ENCODE peak calls at places on chromosome 22, in six cellular contexts. One of them, this sample, is unnamed.

GRCh38 chr22:40004836-40005235 is 10.1 kb downstream of the FAM83F start:
- DNase-seq in vagina: no peak
- DNase-seq in HCT116: no peak
- DNase-seq in K562: no peak
- DNase-seq in stomach: no peak
- DNase-seq in transverse colon: no peak
- DNase-seq in this sample: no peak

GRCh38 chr22:44648821-44649566 is 53.0 kb upstream of the PRR5 start:
- DNase-seq in stomach: no peak
- DNase-seq in transverse colon: peak; percentile 31
- DNase-seq in HCT116: no peak
- DNase-seq in K562: no peak
- DNase-seq in vagina: no peak
- DNase-seq in this sample: peak; percentile 88

GRCh38 chr22:31625661-31626426 is 36.2 kb downstream of the PISD start:
- DNase-seq in transverse colon: peak; percentile 33
- DNase-seq in K562: peak; percentile 59
- DNase-seq in vagina: no peak
- DNase-seq in HCT116: no peak
- DNase-seq in stomach: peak; percentile 62
- DNase-seq in this sample: no peak

GRCh38 chr22:20787223-20787622 is 13.3 kb downstream of the SERPIND1 start:
- DNase-seq in HCT116: no peak
- DNase-seq in vagina: no peak
- DNase-seq in K562: no peak
- DNase-seq in stomach: no peak
- DNase-seq in transverse colon: no peak
- DNase-seq in this sample: no peak

GRCh38 chr22:31692186-31692886 is 30.3 kb upstream of the PISD start:
- DNase-seq in HCT116: no peak
- DNase-seq in transverse colon: no peak
- DNase-seq in vagina: no peak
- DNase-seq in K562: no peak
- DNase-seq in stomach: no peak
- DNase-seq in this sample: no peak

GRCh38 chr22:23243006-23243573 is 62.8 kb downstream of the BCR start:
- DNase-seq in HCT116: no peak
- DNase-seq in K562: peak; percentile 64
- DNase-seq in vagina: no peak
- DNase-seq in transverse colon: no peak
- DNase-seq in stomach: no peak
- DNase-seq in this sample: no peak

GRCh38 chr22:44578115-44578457 is 80.1 kb upstream of the RTL6 start:
- DNase-seq in HCT116: no peak
- DNase-seq in K562: no peak
- DNase-seq in vagina: peak; percentile 25
- DNase-seq in stomach: no peak
- DNase-seq in transverse colon: no peak
- DNase-seq in this sample: no peak

GRCh38 chr22:35642305-35642741 is 5.9 kb upstream of the APOL6 start:
- DNase-seq in transverse colon: peak; percentile 43
- DNase-seq in K562: no peak
- DNase-seq in stomach: no peak
- DNase-seq in vagina: no peak
- DNase-seq in HCT116: no peak
- DNase-seq in this sample: no peak

GRCh38 chr22:50621491-50621880 is 6.5 kb downstream of the ARSA start:
- DNase-seq in HCT116: no peak
- DNase-seq in stomach: no peak
- DNase-seq in K562: no peak
- DNase-seq in transverse colon: peak; percentile 44
- DNase-seq in vagina: peak; percentile 80
- DNase-seq in this sample: no peak

GRCh38 chr22:29536411-29536810 is 17.1 kb downstream of the THOC5 start:
- DNase-seq in vagina: no peak
- DNase-seq in stomach: no peak
- DNase-seq in K562: no peak
- DNase-seq in HCT116: no peak
- DNase-seq in transverse colon: no peak
- DNase-seq in this sample: no peak

GRCh38 chr22:48316876-48317250 is 1510.8 kb downstream of the BRD1 start:
- DNase-seq in HCT116: no peak
- DNase-seq in transverse colon: no peak
- DNase-seq in vagina: no peak
- DNase-seq in stomach: peak; percentile 16
- DNase-seq in K562: no peak
- DNase-seq in this sample: peak; percentile 22

GRCh38 chr22:27723708-27724107 is 77.8 kb downstream of the MN1 start:
- DNase-seq in HCT116: no peak
- DNase-seq in K562: peak; percentile 20
- DNase-seq in transverse colon: no peak
- DNase-seq in stomach: no peak
- DNase-seq in vagina: no peak
- DNase-seq in this sample: peak; percentile 14

GRCh38 chr22:29821790-29822130 is 16.3 kb downstream of the ASCC2 start:
- DNase-seq in transverse colon: no peak
- DNase-seq in HCT116: no peak
- DNase-seq in vagina: no peak
- DNase-seq in K562: no peak
- DNase-seq in stomach: no peak
- DNase-seq in this sample: no peak

GRCh38 chr22:39994566-39995345 is at the start of gene FAM83F:
- DNase-seq in K562: peak; percentile 41
- DNase-seq in HCT116: peak; percentile 24
- DNase-seq in stomach: peak; percentile 73
- DNase-seq in transverse colon: peak; percentile 74
- DNase-seq in vagina: no peak
- DNase-seq in this sample: no peak

GRCh38 chr22:27193636-27194035 is 536.2 kb downstream of the MIAT start:
- DNase-seq in vagina: peak; percentile 34
- DNase-seq in K562: no peak
- DNase-seq in HCT116: no peak
- DNase-seq in transverse colon: no peak
- DNase-seq in stomach: no peak
- DNase-seq in this sample: no peak

GRCh38 chr22:49404576-49405199 is 423.0 kb downstream of the BRD1 start:
- DNase-seq in HCT116: no peak
- DNase-seq in K562: no peak
- DNase-seq in transverse colon: no peak
- DNase-seq in stomach: peak; percentile 23
- DNase-seq in vagina: no peak
- DNase-seq in this sample: peak; percentile 37

GRCh38 chr22:49372530-49373288 is 455.0 kb downstream of the BRD1 start:
- DNase-seq in stomach: peak; percentile 19
- DNase-seq in transverse colon: no peak
- DNase-seq in vagina: peak; percentile 64
- DNase-seq in HCT116: peak; percentile 83
- DNase-seq in K562: peak; percentile 64
- DNase-seq in this sample: peak; percentile 58

GRCh38 chr22:35313311-35314121 is 13.8 kb downstream of the TOM1 start:
- DNase-seq in K562: no peak
- DNase-seq in HCT116: no peak
- DNase-seq in transverse colon: no peak
- DNase-seq in stomach: peak; percentile 24
- DNase-seq in vagina: no peak
- DNase-seq in this sample: peak; percentile 66

GRCh38 chr22:40084246-40084645 is 89.5 kb downstream of the FAM83F start:
- DNase-seq in vagina: no peak
- DNase-seq in HCT116: no peak
- DNase-seq in transverse colon: no peak
- DNase-seq in K562: no peak
- DNase-seq in stomach: no peak
- DNase-seq in this sample: no peak

GRCh38 chr22:47298017-47298820 is 535.8 kb downstream of the TBC1D22A start:
- DNase-seq in transverse colon: no peak
- DNase-seq in vagina: peak; percentile 54
- DNase-seq in K562: no peak
- DNase-seq in stomach: no peak
- DNase-seq in HCT116: no peak
- DNase-seq in this sample: no peak
- TF ChIP-seq POLR2A in transverse colon: no peak
- TF ChIP-seq POLR2A in vagina: no peak
- TF ChIP-seq POLR2A in K562: no peak
- TF ChIP-seq POLR2A in stomach: no peak
- TF ChIP-seq POLR2A in HCT116: no peak
- TF ChIP-seq POLR2A in this sample: no peak

GRCh38 chr22:17943533-17944204 is 80.7 kb downstream of the MICAL3 start:
- DNase-seq in transverse colon: no peak
- DNase-seq in stomach: no peak
- DNase-seq in HCT116: no peak
- DNase-seq in vagina: no peak
- DNase-seq in K562: no peak
- DNase-seq in this sample: peak; percentile 55

GRCh38 chr22:17945156-17945850 is 79.1 kb downstream of the MICAL3 start:
- DNase-seq in vagina: no peak
- DNase-seq in stomach: no peak
- DNase-seq in transverse colon: no peak
- DNase-seq in HCT116: no peak
- DNase-seq in K562: no peak
- DNase-seq in this sample: no peak

GRCh38 chr22:17942721-17943120 is 81.6 kb downstream of the MICAL3 start:
- DNase-seq in HCT116: no peak
- DNase-seq in transverse colon: no peak
- DNase-seq in K562: no peak
- DNase-seq in stomach: no peak
- DNase-seq in vagina: no peak
- DNase-seq in this sample: no peak

GRCh38 chr22:17945851-17946690 is 78.3 kb downstream of the MICAL3 start:
- DNase-seq in HCT116: no peak
- DNase-seq in K562: no peak
- DNase-seq in stomach: peak; percentile 2
- DNase-seq in vagina: no peak
- DNase-seq in transverse colon: no peak
- DNase-seq in this sample: no peak

DNA sequence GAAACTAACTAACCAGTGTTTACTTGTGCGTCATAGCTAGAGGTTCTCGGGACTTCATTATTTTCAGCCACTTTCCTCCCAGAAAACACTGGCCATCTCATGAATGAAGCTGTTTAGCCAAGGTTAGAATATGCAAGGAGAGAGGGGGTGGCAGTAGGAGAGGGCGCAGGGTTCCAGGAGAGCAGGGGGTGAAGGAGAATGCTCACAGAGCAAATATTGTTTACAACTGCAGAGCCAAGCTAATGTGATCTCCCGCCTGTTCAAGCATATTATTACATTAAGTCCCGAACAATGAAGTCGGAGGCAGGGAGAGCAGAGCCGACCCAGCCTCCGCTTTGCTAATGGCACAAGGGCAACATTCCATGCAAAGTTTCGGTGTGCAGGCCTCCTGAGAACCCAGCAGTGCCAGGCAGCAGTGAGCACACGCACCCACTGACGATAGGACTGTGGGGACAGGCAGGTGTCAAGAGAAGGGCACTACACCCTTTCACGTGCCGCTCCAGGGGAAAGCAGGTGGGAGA is 80.1 kb downstream of the MICAL3 start:
- DNase-seq in HCT116: no peak
- DNase-seq in stomach: no peak
- DNase-seq in vagina: no peak
- DNase-seq in transverse colon: no peak
- DNase-seq in K562: no peak
- DNase-seq in this sample: peak; percentile 67
- H3K27ac ChIP-seq in HCT116: no peak overlapping the region
- H3K27ac ChIP-seq in stomach: peak overlapping the region; percentile 20
- H3K27ac ChIP-seq in vagina: no peak overlapping the region
- H3K27ac ChIP-seq in transverse colon: peak overlapping the region; percentile 64
- H3K27ac ChIP-seq in K562: no peak overlapping the region
- H3K27ac ChIP-seq in this sample: no peak overlapping the region

DNA sequence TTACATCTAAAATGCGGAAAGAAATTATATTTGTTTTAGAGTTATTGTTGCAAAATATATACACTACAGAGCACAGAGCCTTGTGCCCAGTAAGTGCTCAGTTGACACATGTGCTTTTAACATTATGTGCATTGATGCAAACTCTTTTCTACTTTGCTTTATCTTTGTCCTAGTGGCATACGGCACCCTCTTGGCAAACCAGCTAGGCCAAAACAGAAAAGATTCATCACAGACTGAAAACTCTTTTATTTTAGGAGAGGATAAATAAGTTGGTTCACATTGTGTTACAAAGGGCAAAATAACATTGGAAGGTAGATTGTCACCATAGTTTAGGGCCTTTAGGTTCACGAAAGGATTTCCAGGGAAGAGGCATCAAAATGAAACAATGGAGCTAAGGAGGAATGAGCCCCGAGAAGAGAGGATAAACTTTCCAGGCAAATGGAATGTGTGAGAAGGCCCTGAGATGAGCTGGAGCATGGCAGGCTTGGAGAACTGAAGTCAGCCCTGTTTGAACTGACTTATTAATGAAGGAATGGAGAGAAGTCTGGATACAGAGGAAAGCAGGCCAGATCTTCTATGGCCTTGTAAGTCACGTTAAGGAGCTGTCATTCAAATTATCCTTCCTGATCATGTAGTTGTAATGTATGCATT is 23.5 kb upstream of the TOP3B start:
- DNase-seq in stomach: no peak
- DNase-seq in HCT116: no peak
- DNase-seq in transverse colon: no peak
- DNase-seq in K562: no peak
- DNase-seq in vagina: no peak
- DNase-seq in this sample: no peak
- TF ChIP-seq CTCF in stomach: no peak
- TF ChIP-seq CTCF in HCT116: no peak
- TF ChIP-seq CTCF in transverse colon: no peak
- TF ChIP-seq CTCF in K562: no peak
- TF ChIP-seq CTCF in vagina: no peak
- TF ChIP-seq CTCF in this sample: no peak

GRCh38 chr22:45777046-45777851 is 105.6 kb downstream of the ATXN10 start:
- DNase-seq in HCT116: no peak
- DNase-seq in stomach: no peak
- DNase-seq in transverse colon: no peak
- DNase-seq in vagina: no peak
- DNase-seq in K562: no peak
- DNase-seq in this sample: no peak

GRCh38 chr22:45775569-45776312 is 104.1 kb downstream of the ATXN10 start:
- DNase-seq in K562: no peak
- DNase-seq in vagina: no peak
- DNase-seq in HCT116: no peak
- DNase-seq in stomach: no peak
- DNase-seq in transverse colon: no peak
- DNase-seq in this sample: no peak

GRCh38 chr22:45774016-45774670 is 102.5 kb downstream of the ATXN10 start:
- DNase-seq in transverse colon: no peak
- DNase-seq in K562: no peak
- DNase-seq in HCT116: no peak
- DNase-seq in vagina: no peak
- DNase-seq in stomach: no peak
- DNase-seq in this sample: no peak

GRCh38 chr22:45776313-45776585 is 104.6 kb downstream of the ATXN10 start:
- DNase-seq in transverse colon: no peak
- DNase-seq in HCT116: no peak
- DNase-seq in K562: no peak
- DNase-seq in vagina: no peak
- DNase-seq in stomach: no peak
- DNase-seq in this sample: no peak

DNA sequence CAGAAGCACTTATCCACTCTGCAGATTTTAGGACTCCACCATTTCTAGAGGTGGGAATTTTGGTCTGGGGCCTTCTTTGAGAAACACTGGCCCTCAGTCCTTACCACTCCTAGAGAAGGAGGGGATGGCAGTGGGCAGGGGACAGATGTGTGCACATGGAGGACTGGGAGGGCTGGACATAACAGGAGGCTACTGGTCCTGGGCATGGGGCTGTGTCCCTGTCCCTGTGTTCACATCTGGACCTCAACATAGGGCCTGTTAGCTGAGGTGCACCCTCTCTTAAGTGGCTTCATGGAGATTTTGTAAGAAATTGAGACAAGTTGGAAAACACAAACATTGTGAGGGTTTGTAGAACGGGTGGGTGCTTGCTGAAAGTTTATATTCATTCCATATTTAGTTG is 103.4 kb downstream of the ATXN10 start:
- DNase-seq in K562: no peak
- DNase-seq in stomach: no peak
- DNase-seq in HCT116: no peak
- DNase-seq in vagina: no peak
- DNase-seq in transverse colon: no peak
- DNase-seq in this sample: no peak
- TF ChIP-seq POLR2A in K562: no peak
- TF ChIP-seq POLR2A in stomach: no peak
- TF ChIP-seq POLR2A in HCT116: no peak
- TF ChIP-seq POLR2A in vagina: no peak
- TF ChIP-seq POLR2A in transverse colon: no peak
- TF ChIP-seq POLR2A in this sample: no peak

This sample was measured in suprapubic skin.